ENCODE peak calls at places on chromosome 21, in six cellular contexts. K is amygdala, C is progenitor cell of endocrine pancreas, W is heart right ventricle, U is globus pallidus, P is EL. F is an unnamed sample.

GRCh38 chr21:33078907-33079582 is 9.1 kb downstream of the OLIG1 start:
- DNase-seq in K (peak; percentile 94), C (no peak), W (no peak), U (peak; percentile 98), P (peak; percentile 68), F (peak; percentile 79)

GRCh38 chr21:45055861-45056260 is 18.5 kb upstream of the ADARB1 start:
- DNase-seq in K (no peak), C (no peak), W (no peak), U (no peak), P (peak; percentile 51), F (no peak)

GRCh38 chr21:42633858-42634257 is 19.6 kb upstream of the PDE9A start:
- DNase-seq in K (no peak), C (no peak), W (no peak), U (no peak), P (no peak), F (no peak)

GRCh38 chr21:22536511-22536910 is 1538.3 kb downstream of the NCAM2 start:
- DNase-seq in K (no peak), C (no peak), W (no peak), U (no peak), P (no peak), F (no peak)

GRCh38 chr21:45168522-45168921 is 94.1 kb downstream of the ADARB1 start:
- DNase-seq in K (no peak), C (no peak), W (no peak), U (no peak), P (no peak), F (no peak)

GRCh38 chr21:34335316-34335715 is 28.5 kb upstream of the KCNE2 start:
- DNase-seq in K (peak; percentile 39), C (no peak), W (no peak), U (no peak), P (no peak), F (no peak)

GRCh38 chr21:17775431-17776126 is 43.6 kb downstream of the C21orf91 start:
- DNase-seq in K (no peak), C (no peak), W (no peak), U (no peak), P (no peak), F (no peak)

GRCh38 chr21:29125199-29125598 is 5.2 kb upstream of the MAP3K7CL start:
- DNase-seq in K (no peak), C (no peak), W (no peak), U (no peak), P (no peak), F (no peak)

GRCh38 chr21:35367558-35367957 is 318.5 kb upstream of the RUNX1 start:
- DNase-seq in K (no peak), C (no peak), W (no peak), U (no peak), P (no peak), F (no peak)

GRCh38 chr21:29187939-29188338 is 57.5 kb downstream of the MAP3K7CL start:
- DNase-seq in K (no peak), C (no peak), W (no peak), U (no peak), P (peak; percentile 95), F (no peak)

GRCh38 chr21:43707462-43707861 is 11.5 kb upstream of the PDXK start:
- DNase-seq in K (no peak), C (no peak), W (no peak), U (no peak), P (no peak), F (no peak)

GRCh38 chr21:42174173-42174572 is 44.8 kb upstream of the ABCG1 start:
- DNase-seq in K (no peak), C (no peak), W (no peak), U (no peak), P (no peak), F (no peak)

GRCh38 chr21:36155603-36156338 is 853 bp upstream of the DOP1B start:
- DNase-seq in K (no peak), C (peak; percentile 23), W (no peak), U (no peak), P (no peak), F (no peak)

F was measured in substantia nigra.